ENCODE peak calls at places on chromosomes 16 and 17, in six cellular contexts. F is prostate gland, L is colonic mucosa, G is sigmoid colon, S is cardiac muscle cell, E is skeletal muscle cell. Q is an unnamed sample.

GRCh38 chr17:78645421-78646295 is 68.5 kb upstream of the DNAH17 start:
- DNase-seq in F (no peak), L (peak), G (peak), S (peak), E (no peak), Q (no peak)

GRCh38 chr17:17760872-17761550 is 75.8 kb downstream of the SREBF1 start:
- DNase-seq in F (no peak), L (no peak), G (no peak), S (no peak), E (no peak), Q (no peak)

GRCh38 chr17:17179371-17179827 is 26.7 kb downstream of the PLD6 start:
- DNase-seq in F (no peak), L (no peak), G (no peak), S (no peak), E (no peak), Q (no peak)

GRCh38 chr17:76394166-76394565 is 9.8 kb downstream of the SPHK1 start:
- DNase-seq in F (no peak), L (no peak), G (no peak), S (no peak), E (no peak), Q (peak)

GRCh38 chr16:51755039-51755501 is 604.0 kb upstream of the SALL1 start:
- DNase-seq in F (no peak), L (no peak), G (no peak), S (no peak), E (no peak), Q (no peak)

GRCh38 chr16:47204736-47205499 is 61.2 kb upstream of the NETO2 start:
- DNase-seq in F (no peak), L (no peak), G (no peak), S (no peak), E (no peak), Q (no peak)

GRCh38 chr16:87173294-87173883 is 143.8 kb downstream of the C16orf95 start:
- DNase-seq in F (no peak), L (no peak), G (no peak), S (peak), E (no peak), Q (no peak)

GRCh38 chr16:22962905-22963304 is 148.9 kb downstream of the HS3ST2 start:
- DNase-seq in F (no peak), L (no peak), G (no peak), S (no peak), E (no peak), Q (no peak)

GRCh38 chr17:71656987-71657858 is 463.6 kb upstream of the SOX9 start:
- DNase-seq in F (no peak), L (no peak), G (no peak), S (no peak), E (no peak), Q (no peak)

GRCh38 chr16:47731252-47731651 is 270.1 kb downstream of the PHKB start:
- DNase-seq in F (no peak), L (no peak), G (no peak), S (peak), E (peak), Q (no peak)

GRCh38 chr17:79019631-79020584 is 4.1 kb upstream of the C1QTNF1 start:
- DNase-seq in F (peak), L (peak), G (peak), S (peak), E (peak), Q (no peak)

GRCh38 chr16:154223-155030 is 2.0 kb downstream of the HBZ start:
- DNase-seq in F (no peak), L (no peak), G (no peak), S (peak), E (no peak), Q (no peak)

GRCh38 chr17:29141484-29141835 is 38.7 kb downstream of the MYO18A start:
- DNase-seq in F (no peak), L (no peak), G (no peak), S (no peak), E (no peak), Q (no peak)

GRCh38 chr17:42135664-42136653 is 13.4 kb downstream of the HSPB9 start:
- DNase-seq in F (no peak), L (peak), G (peak), S (peak), E (no peak), Q (no peak)

GRCh38 chr16:50245417-50246298 is 20.7 kb upstream of the ADCY7 start:
- DNase-seq in F (no peak), L (peak), G (no peak), S (peak), E (no peak), Q (no peak)

GRCh38 chr16:85426806-85427205 is 186.3 kb upstream of the GSE1 start:
- DNase-seq in F (no peak), L (peak), G (no peak), S (no peak), E (no peak), Q (no peak)

GRCh38 chr17:61897548-61898180 is 30.1 kb downstream of the INTS2 start:
- DNase-seq in F (no peak), L (no peak), G (no peak), S (no peak), E (no peak), Q (no peak)

GRCh38 chr16:275041-275621 is 613 bp downstream of the RGS11 start:
- DNase-seq in F (no peak), L (no peak), G (no peak), S (no peak), E (no peak), Q (no peak)

GRCh38 chr16:5315914-5316313 is 218.3 kb upstream of the EEF2KMT start:
- DNase-seq in F (no peak), L (no peak), G (no peak), S (no peak), E (no peak), Q (no peak)

GRCh38 chr16:66608241-66609138 is 4.0 kb downstream of the CMTM3 start:
- DNase-seq in F (peak), L (peak), G (peak), S (peak), E (peak), Q (peak)

GRCh38 chr16:11674818-11675560 is 6.7 kb downstream of the SNN start:
- DNase-seq in F (peak), L (no peak), G (no peak), S (peak), E (no peak), Q (no peak)

GRCh38 chr17:4810696-4811289 is 3.8 kb downstream of the PLD2 start:
- DNase-seq in F (no peak), L (no peak), G (no peak), S (no peak), E (no peak), Q (no peak)

GRCh38 chr17:59892849-59893616 is at the start of the genes RPS6KB1 and TUBD1:
- DNase-seq in F (peak), L (peak), G (peak), S (peak), E (peak), Q (peak)

GRCh38 chr17:68800731-68801130 is 154.5 kb downstream of the ABCA8 start:
- DNase-seq in F (no peak), L (no peak), G (no peak), S (peak), E (peak), Q (no peak)

GRCh38 chr17:1920948-1921351 is 91.1 kb downstream of the RPA1 start:
- DNase-seq in F (peak), L (no peak), G (no peak), S (no peak), E (no peak), Q (no peak)

GRCh38 chr16:9706217-9706616 is 476.0 kb downstream of the GRIN2A start:
- DNase-seq in F (no peak), L (no peak), G (no peak), S (peak), E (no peak), Q (no peak)

GRCh38 chr17:44628234-44629188 is 27.8 kb upstream of the MEIOC start:
- DNase-seq in F (no peak), L (peak), G (no peak), S (peak), E (no peak), Q (peak)

GRCh38 chr16:27726621-27727275 is 176.8 kb downstream of the KATNIP start:
- DNase-seq in F (no peak), L (no peak), G (no peak), S (peak), E (no peak), Q (no peak)

GRCh38 chr16:86761117-86761971 is 183.0 kb downstream of the FOXL1 start:
- DNase-seq in F (no peak), L (peak), G (no peak), S (peak), E (no peak), Q (no peak)

GRCh38 chr17:42797067-42798007 is 1.2 kb downstream of the COA3 start:
- DNase-seq in F (no peak), L (peak), G (no peak), S (no peak), E (no peak), Q (peak)

GRCh38 chr16:1428511-1428910 is 2.4 kb upstream of the PERCC1 start:
- DNase-seq in F (no peak), L (no peak), G (no peak), S (peak), E (no peak), Q (no peak)

GRCh38 chr16:8848939-8849391 is 19.8 kb downstream of the CARHSP1 start:
- DNase-seq in F (no peak), L (no peak), G (peak), S (peak), E (peak), Q (no peak)

GRCh38 chr17:79707931-79708891 is 22.5 kb upstream of the ENPP7 start:
- DNase-seq in F (peak), L (peak), G (no peak), S (peak), E (no peak), Q (no peak)

GRCh38 chr16:12573730-12574383 is 229.8 kb downstream of the CPPED1 start:
- DNase-seq in F (peak), L (peak), G (peak), S (peak), E (no peak), Q (no peak)

GRCh38 chr17:82816358-82816757 is 23.5 kb downstream of the ZNF750 start:
- DNase-seq in F (no peak), L (no peak), G (no peak), S (peak), E (no peak), Q (no peak)
- H3K4me3 ChIP-seq in F (no peak), L (no peak), G (no peak), S (no peak), E (no peak), Q (no peak)

GRCh38 chr17:48611213-48611612 is 396 bp upstream of the HOXB7 start:
- DNase-seq in F (no peak), L (no peak), G (no peak), S (no peak), E (no peak), Q (no peak)

GRCh38 chr17:48610282-48611211 is at the start of gene HOXB7:
- DNase-seq in F (no peak), L (peak), G (peak), S (no peak), E (no peak), Q (no peak)

GRCh38 chr17:48612854-48613691 is 2.0 kb downstream of the HOXB8 start:
- DNase-seq in F (no peak), L (no peak), G (no peak), S (no peak), E (no peak), Q (no peak)

GRCh38 chr17:48612456-48612853 is 1.6 kb upstream of the HOXB7 start:
- DNase-seq in F (no peak), L (no peak), G (no peak), S (no peak), E (no peak), Q (no peak)

GRCh38 chr17:48611681-48612455 is 1.1 kb upstream of the HOXB7 start:
- DNase-seq in F (no peak), L (no peak), G (no peak), S (no peak), E (no peak), Q (no peak)
- H3K4me3 ChIP-seq in F (peak), L (peak), G (peak), S (no peak), E (peak), Q (peak)

DNA sequence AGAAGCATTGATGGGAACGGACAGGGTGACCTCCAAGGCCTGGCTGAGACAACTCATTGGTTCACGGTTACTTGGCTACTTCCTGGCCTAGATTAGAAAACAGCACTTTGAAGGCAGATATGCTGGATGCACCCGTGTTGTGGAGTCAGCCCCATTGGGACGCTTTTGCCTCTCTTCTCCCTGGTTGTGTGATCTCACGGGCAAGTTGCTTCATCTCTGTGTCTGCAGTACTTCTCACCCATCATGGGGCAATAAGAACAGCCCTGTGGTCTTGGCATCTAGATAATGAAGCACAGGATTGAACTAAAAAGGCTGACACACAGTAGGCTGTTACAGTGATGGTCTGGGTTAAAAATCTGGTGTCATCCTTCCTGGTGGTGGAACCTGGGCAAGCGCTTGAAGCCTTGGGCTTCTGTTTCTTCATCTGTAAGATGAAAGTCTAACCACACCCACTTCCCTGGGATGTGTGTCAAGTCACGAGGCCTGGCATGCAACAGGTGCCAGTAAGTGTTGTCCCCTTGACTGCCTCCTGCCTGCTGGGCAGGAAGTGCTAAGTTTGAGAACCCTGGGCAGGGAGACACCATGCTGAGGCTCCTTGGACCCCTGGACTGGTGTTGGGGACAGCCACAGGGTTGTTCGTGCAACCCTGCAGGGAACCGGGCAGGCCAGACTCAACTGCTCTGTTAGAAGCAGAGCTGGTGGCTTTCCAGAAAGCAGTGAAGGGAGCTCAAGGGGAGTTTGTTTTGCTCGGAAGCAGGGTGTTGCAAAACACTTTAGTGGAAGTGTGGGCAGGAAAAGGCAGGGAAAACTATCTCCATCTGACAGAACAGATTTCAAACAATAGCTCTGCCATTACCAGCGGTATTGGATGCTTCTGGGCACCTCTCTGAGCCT is 6.0 kb upstream of the MAP2K3 start:
- DNase-seq in F (no peak), L (peak), G (no peak), S (peak), E (no peak), Q (no peak)
- H3K4me3 ChIP-seq in F (no peak), L (no peak), G (no peak), S (no peak), E (no peak), Q (no peak)

GRCh38 chr17:75116681-75117080 is 6.9 kb downstream of the ARMC7 start:
- DNase-seq in F (no peak), L (no peak), G (no peak), S (no peak), E (no peak), Q (no peak)

GRCh38 chr17:75110307-75110937 is 653 bp downstream of the ARMC7 start:
- DNase-seq in F (no peak), L (peak), G (no peak), S (no peak), E (no peak), Q (no peak)

GRCh38 chr17:75111777-75112176 is 2.0 kb downstream of the ARMC7 start:
- DNase-seq in F (no peak), L (no peak), G (no peak), S (no peak), E (no peak), Q (no peak)

GRCh38 chr17:75115545-75115944 is 5.8 kb downstream of the ARMC7 start:
- DNase-seq in F (no peak), L (no peak), G (no peak), S (no peak), E (no peak), Q (no peak)

DNA sequence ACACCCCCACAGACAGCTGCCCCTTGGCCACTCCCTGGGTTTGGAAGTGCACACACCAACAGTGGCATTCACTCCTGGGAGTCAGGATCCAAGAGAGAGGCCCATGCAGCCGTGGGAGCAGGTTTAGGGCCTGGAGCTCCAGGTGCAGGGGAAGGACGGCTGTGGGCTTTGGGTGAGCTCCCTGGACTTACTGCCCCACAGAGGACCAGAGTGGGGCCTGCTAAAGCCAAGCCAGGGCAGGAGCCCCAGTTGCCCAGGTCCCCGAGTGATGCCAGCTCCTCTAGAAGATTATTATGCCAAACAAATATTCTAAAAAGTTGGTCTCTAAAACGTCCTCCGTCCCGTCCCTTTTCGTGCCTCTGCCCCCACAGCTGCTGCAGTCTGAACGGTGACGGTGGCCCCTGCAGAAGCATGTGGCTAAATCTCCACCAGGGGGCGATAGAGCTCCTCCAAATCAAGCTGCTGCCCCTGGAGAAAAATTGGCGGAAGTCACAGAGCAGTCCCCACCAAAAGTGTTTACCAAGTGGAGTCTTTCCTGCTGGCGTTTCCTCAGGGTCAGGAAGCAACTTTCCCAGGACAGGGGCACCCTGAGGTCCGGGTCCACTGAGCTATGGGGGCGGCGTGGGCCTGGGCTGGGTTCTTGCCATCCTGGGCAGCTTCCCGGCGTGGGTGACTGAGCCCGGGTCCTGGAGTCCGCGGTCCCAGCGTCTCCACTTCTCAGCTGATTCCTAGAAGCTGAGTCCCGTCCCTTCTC is 4.2 kb downstream of the ARMC7 start:
- DNase-seq in F (peak), L (peak), G (peak), S (peak), E (peak), Q (peak)
- H3K4me3 ChIP-seq in F (peak), L (peak), G (peak), S (no peak), E (peak), Q (peak)

DNA sequence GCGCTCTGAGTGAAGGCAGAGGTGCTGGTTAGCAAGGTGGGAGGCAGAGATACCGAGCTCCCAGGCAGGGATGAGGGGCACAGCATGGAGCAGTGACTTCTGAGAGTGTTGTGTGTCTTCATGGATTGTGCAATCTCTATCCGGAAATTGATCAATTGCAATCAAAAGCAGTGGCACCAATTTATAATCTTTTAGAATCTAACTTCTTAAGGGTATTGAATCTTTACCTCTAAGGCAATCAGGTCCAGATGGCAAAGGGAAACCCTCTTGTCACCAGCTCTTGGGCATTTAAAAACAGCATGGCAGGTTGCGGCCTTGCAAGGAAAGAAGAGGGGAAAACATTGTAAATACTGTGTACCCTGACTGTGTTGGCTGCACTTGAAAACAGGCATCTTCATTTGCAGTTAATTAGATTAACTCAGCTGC is 58.0 kb upstream of the MRTFB start:
- DNase-seq in F (no peak), L (no peak), G (no peak), S (no peak), E (no peak), Q (no peak)
- H3K4me3 ChIP-seq in F (no peak), L (no peak), G (no peak), S (no peak), E (no peak), Q (no peak)

GRCh38 chr16:56715128-56715527 is 14.8 kb upstream of the NUP93 start:
- DNase-seq in F (no peak), L (no peak), G (no peak), S (no peak), E (no peak), Q (no peak)

GRCh38 chr16:56709686-56710040 is 20.3 kb upstream of the NUP93 start:
- DNase-seq in F (no peak), L (no peak), G (no peak), S (no peak), E (no peak), Q (no peak)

GRCh38 chr16:56711862-56712261 is 18.1 kb upstream of the NUP93 start:
- DNase-seq in F (no peak), L (no peak), G (no peak), S (no peak), E (no peak), Q (no peak)

GRCh38 chr16:56710181-56710737 is 19.7 kb upstream of the NUP93 start:
- DNase-seq in F (no peak), L (no peak), G (no peak), S (no peak), E (no peak), Q (no peak)

DNA sequence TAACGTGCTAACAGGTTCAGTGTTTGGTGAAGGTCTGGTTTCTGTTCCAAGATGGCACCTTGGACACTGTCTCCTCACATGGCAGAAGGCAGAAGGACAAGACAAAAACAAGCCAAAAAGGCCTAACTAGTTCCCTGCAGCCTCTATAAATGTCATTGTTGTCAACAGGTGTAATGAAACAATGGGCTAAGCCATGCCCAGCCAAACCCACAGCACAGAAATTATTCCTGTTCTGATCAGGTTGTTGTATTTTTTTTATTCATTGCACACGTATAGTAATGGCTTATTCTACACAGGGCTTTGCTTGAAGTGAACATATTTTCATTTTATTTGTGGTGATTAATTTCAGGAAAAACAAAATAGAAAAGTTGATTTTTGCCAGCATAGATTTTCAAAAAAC is 16.1 kb upstream of the NUP93 start:
- DNase-seq in F (no peak), L (no peak), G (no peak), S (no peak), E (no peak), Q (no peak)
- H3K4me3 ChIP-seq in F (no peak), L (no peak), G (no peak), S (no peak), E (no peak), Q (no peak)

GRCh38 chr16:75420987-75421819 is 12.1 kb downstream of the CFDP1 start:
- DNase-seq in F (peak), L (peak), G (peak), S (peak), E (peak), Q (no peak)
- H3K4me3 ChIP-seq in F (no peak), L (no peak), G (no peak), S (no peak), E (no peak), Q (peak)